ENCODE peak calls at places on chromosome 4, in ten cellular contexts. R is NCI-H2029; U is activated T-cell treated with anti-CD3 and anti-CD28 coated beads, Interleukin-2, amount 50 U/mL, for 72 hours; F is RCC 7860; B is effector CD4-positive, alpha-beta T cell; A is activated T-helper 1 cell treated with Interleukin-2 at 50 U/mL for 16 hours; Q is tibial artery; W is stimulated activated CD4-positive, alpha-beta T cell treated with anti-CD3 and anti-CD28 coated beads, Interleukin-2, amount 100 ng/mL, for 24 hours; P is fibroblast of the conjunctiva; C is Ammon's horn. Y is an unnamed sample.

GRCh38 chr4:113884655-113885054 is 94.8 kb downstream of the ARSJ start:
- DNase-seq in R (no peak), U (no peak), F (no peak), B (no peak), A (no peak), Q (no peak), W (no peak), P (no peak), C (no peak), Y (no peak)

GRCh38 chr4:132227349-132228165 is 921.5 kb upstream of the PCDH10 start:
- DNase-seq in R (peak; percentile 47), U (peak; percentile 0), F (peak; percentile 36), B (no peak), A (no peak), Q (no peak), W (peak; percentile 9), P (peak; percentile 1), C (no peak), Y (peak; percentile 6)

GRCh38 chr4:55069248-55069647 is 56.1 kb downstream of the KDR start:
- DNase-seq in R (no peak), U (no peak), F (no peak), B (no peak), A (no peak), Q (no peak), W (no peak), P (no peak), C (no peak), Y (no peak)

GRCh38 chr4:98657531-98658286 is 702 bp downstream of the TSPAN5 start:
- DNase-seq in R (no peak), U (peak; percentile 54), F (peak; percentile 50), B (no peak), A (no peak), Q (peak; percentile 30), W (peak; percentile 58), P (peak; percentile 73), C (peak; percentile 93), Y (peak; percentile 67)

GRCh38 chr4:48832571-48832970 is 1.7 kb downstream of the OCIAD1 start:
- DNase-seq in R (no peak), U (no peak), F (no peak), B (no peak), A (no peak), Q (no peak), W (no peak), P (no peak), C (no peak), Y (no peak)

GRCh38 chr4:26476545-26476944 is 13.7 kb downstream of the CCKAR start:
- DNase-seq in R (no peak), U (no peak), F (no peak), B (no peak), A (no peak), Q (no peak), W (no peak), P (no peak), C (no peak), Y (no peak)

GRCh38 chr4:77959566-77960338 is 97.1 kb downstream of the MRPL1 start:
- DNase-seq in R (peak; percentile 60), U (no peak), F (peak; percentile 20), B (no peak), A (no peak), Q (no peak), W (no peak), P (peak; percentile 57), C (peak; percentile 55), Y (peak; percentile 54)

GRCh38 chr4:1246901-1247810 is 1.8 kb downstream of the CTBP1 start:
- DNase-seq in R (no peak), U (peak; percentile 32), F (no peak), B (no peak), A (no peak), Q (peak; percentile 21), W (peak; percentile 43), P (no peak), C (no peak), Y (peak; percentile 11)

GRCh38 chr4:83516042-83516772 is 19.7 kb upstream of the GPAT3 start:
- DNase-seq in R (no peak), U (no peak), F (peak; percentile 5), B (no peak), A (no peak), Q (no peak), W (no peak), P (no peak), C (no peak), Y (peak; percentile 32)

GRCh38 chr4:1474126-1475090 is 68.2 kb upstream of the NKX1-1 start:
- DNase-seq in R (no peak), U (no peak), F (no peak), B (no peak), A (no peak), Q (no peak), W (no peak), P (no peak), C (no peak), Y (no peak)

GRCh38 chr4:3313139-3313538 is 20.3 kb downstream of the RGS12 start:
- DNase-seq in R (no peak), U (no peak), F (no peak), B (no peak), A (no peak), Q (no peak), W (no peak), P (no peak), C (no peak), Y (no peak)

GRCh38 chr4:76280488-76281441 is 25.8 kb upstream of the STBD1 start:
- DNase-seq in R (no peak), U (no peak), F (no peak), B (no peak), A (no peak), Q (no peak), W (no peak), P (no peak), C (no peak), Y (no peak)

GRCh38 chr4:152807294-152807829 is 27.6 kb downstream of the ARFIP1 start:
- DNase-seq in R (no peak), U (no peak), F (peak; percentile 5), B (no peak), A (no peak), Q (no peak), W (no peak), P (no peak), C (no peak), Y (peak; percentile 21)

Y was measured in MCF 10A.